ENCODE peak calls at places on chromosomes 13 and 19, in five cellular contexts. One of them, this sample, is unnamed.

GRCh38 chr19:35879770-35880317 is 11.5 kb downstream of the APLP1 start:
- DNase-seq in OCI-LY7: peak
- DNase-seq in neuronal stem cell: peak
- DNase-seq in hepatocyte: peak
- DNase-seq in HCT116: peak
- DNase-seq in this sample: peak

GRCh38 chr13:109381546-109382180 is 404.7 kb downstream of the IRS2 start:
- DNase-seq in HCT116: no peak
- DNase-seq in hepatocyte: no peak
- DNase-seq in OCI-LY7: no peak
- DNase-seq in neuronal stem cell: no peak
- DNase-seq in this sample: no peak

GRCh38 chr19:41222240-41222639 is 3.2 kb downstream of the AXL start:
- DNase-seq in HCT116: no peak
- DNase-seq in OCI-LY7: no peak
- DNase-seq in neuronal stem cell: no peak
- DNase-seq in hepatocyte: no peak
- DNase-seq in this sample: no peak

GRCh38 chr13:38697197-38697596 is 10.3 kb downstream of the FREM2 start:
- DNase-seq in hepatocyte: no peak
- DNase-seq in HCT116: no peak
- DNase-seq in OCI-LY7: no peak
- DNase-seq in neuronal stem cell: no peak
- DNase-seq in this sample: no peak

GRCh38 chr13:24683833-24684599 is 3.8 kb downstream of the ATP12A start:
- DNase-seq in neuronal stem cell: peak
- DNase-seq in OCI-LY7: peak
- DNase-seq in hepatocyte: peak
- DNase-seq in HCT116: peak
- DNase-seq in this sample: peak

GRCh38 chr13:51838235-51838846 is 6.6 kb downstream of the TMEM272 start:
- DNase-seq in OCI-LY7: no peak
- DNase-seq in hepatocyte: no peak
- DNase-seq in HCT116: no peak
- DNase-seq in neuronal stem cell: no peak
- DNase-seq in this sample: no peak

GRCh38 chr19:8370176-8371010 is 6.4 kb downstream of the ANGPTL4 start:
- DNase-seq in neuronal stem cell: no peak
- DNase-seq in HCT116: no peak
- DNase-seq in OCI-LY7: no peak
- DNase-seq in hepatocyte: no peak
- DNase-seq in this sample: no peak

GRCh38 chr19:46714523-46715106 is 2.3 kb downstream of the PRKD2 start:
- DNase-seq in neuronal stem cell: no peak
- DNase-seq in hepatocyte: no peak
- DNase-seq in OCI-LY7: peak
- DNase-seq in HCT116: no peak
- DNase-seq in this sample: peak

GRCh38 chr19:51064534-51065220 is at the start of gene KLK13:
- DNase-seq in hepatocyte: peak
- DNase-seq in neuronal stem cell: no peak
- DNase-seq in OCI-LY7: no peak
- DNase-seq in HCT116: peak
- DNase-seq in this sample: no peak

GRCh38 chr19:6125571-6125989 is 9.9 kb upstream of the ACSBG2 start:
- DNase-seq in hepatocyte: peak
- DNase-seq in HCT116: peak
- DNase-seq in OCI-LY7: peak
- DNase-seq in neuronal stem cell: no peak
- DNase-seq in this sample: peak

GRCh38 chr19:46133101-46133627 is 8.7 kb upstream of the IGFL3 start:
- DNase-seq in hepatocyte: peak
- DNase-seq in HCT116: peak
- DNase-seq in OCI-LY7: no peak
- DNase-seq in neuronal stem cell: peak
- DNase-seq in this sample: no peak

GRCh38 chr13:40609972-40610726 is 56.3 kb downstream of the FOXO1 start:
- DNase-seq in hepatocyte: no peak
- DNase-seq in OCI-LY7: no peak
- DNase-seq in HCT116: no peak
- DNase-seq in neuronal stem cell: no peak
- DNase-seq in this sample: no peak

GRCh38 chr19:32257326-32258073 is 87.9 kb upstream of the ZNF507 start:
- DNase-seq in neuronal stem cell: no peak
- DNase-seq in hepatocyte: no peak
- DNase-seq in OCI-LY7: no peak
- DNase-seq in HCT116: no peak
- DNase-seq in this sample: no peak

GRCh38 chr19:23991170-23991569 is 76.5 kb downstream of the ZNF726 start:
- DNase-seq in HCT116: no peak
- DNase-seq in neuronal stem cell: no peak
- DNase-seq in hepatocyte: peak
- DNase-seq in OCI-LY7: peak
- DNase-seq in this sample: no peak

GRCh38 chr19:13887529-13887928 is 10.6 kb downstream of the NANOS3 start:
- DNase-seq in neuronal stem cell: no peak
- DNase-seq in hepatocyte: no peak
- DNase-seq in OCI-LY7: no peak
- DNase-seq in HCT116: no peak
- DNase-seq in this sample: peak

GRCh38 chr13:97194473-97194872 is 27.7 kb upstream of the MBNL2 start:
- DNase-seq in neuronal stem cell: no peak
- DNase-seq in hepatocyte: no peak
- DNase-seq in HCT116: peak
- DNase-seq in OCI-LY7: no peak
- DNase-seq in this sample: no peak

GRCh38 chr13:72539925-72540324 is 187.5 kb downstream of the MZT1 start:
- DNase-seq in neuronal stem cell: no peak
- DNase-seq in OCI-LY7: no peak
- DNase-seq in HCT116: no peak
- DNase-seq in hepatocyte: no peak
- DNase-seq in this sample: no peak

GRCh38 chr19:49553451-49554271 is 25.9 kb downstream of the RCN3 start:
- DNase-seq in HCT116: no peak
- DNase-seq in hepatocyte: peak
- DNase-seq in neuronal stem cell: no peak
- DNase-seq in OCI-LY7: no peak
- DNase-seq in this sample: peak

GRCh38 chr19:32642771-32643170 is 32.2 kb downstream of the ANKRD27 start:
- DNase-seq in hepatocyte: no peak
- DNase-seq in OCI-LY7: no peak
- DNase-seq in HCT116: no peak
- DNase-seq in neuronal stem cell: no peak
- DNase-seq in this sample: no peak

GRCh38 chr19:11446652-11447301 is 11.3 kb downstream of the PRKCSH start:
- DNase-seq in neuronal stem cell: no peak
- DNase-seq in hepatocyte: peak
- DNase-seq in HCT116: no peak
- DNase-seq in OCI-LY7: peak
- DNase-seq in this sample: peak

GRCh38 chr13:77026255-77026782 is 640 bp downstream of the FBXL3 start:
- DNase-seq in hepatocyte: peak
- DNase-seq in HCT116: peak
- DNase-seq in OCI-LY7: peak
- DNase-seq in neuronal stem cell: peak
- DNase-seq in this sample: peak

GRCh38 chr19:18089726-18090125 is 3.0 kb upstream of the IL12RB1 start:
- DNase-seq in neuronal stem cell: no peak
- DNase-seq in OCI-LY7: no peak
- DNase-seq in HCT116: no peak
- DNase-seq in hepatocyte: no peak
- DNase-seq in this sample: no peak
- H2AFZ ChIP-seq in neuronal stem cell: peak
- H2AFZ ChIP-seq in OCI-LY7: peak
- H2AFZ ChIP-seq in HCT116: no peak
- H2AFZ ChIP-seq in hepatocyte: no peak
- H2AFZ ChIP-seq in this sample: no peak

DNA sequence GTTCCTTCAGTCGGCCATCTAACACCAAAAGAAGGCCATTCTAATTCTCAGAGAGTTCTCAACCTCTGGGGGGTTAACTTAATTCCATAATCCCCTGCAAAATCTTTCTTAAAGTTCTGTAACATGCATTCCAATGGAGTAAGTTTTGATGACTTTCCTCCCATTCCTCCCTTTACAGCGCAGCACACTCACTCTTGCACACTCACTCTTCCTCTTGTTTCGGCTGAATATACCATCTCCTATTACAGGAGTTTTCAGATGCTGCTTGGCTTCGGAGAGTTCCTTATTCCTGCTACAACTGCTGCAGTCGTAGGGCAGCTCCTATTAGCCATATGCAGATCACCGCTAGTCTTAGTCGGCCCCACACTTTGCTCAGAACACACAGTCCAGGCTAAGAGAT is 53.6 kb downstream of the OR10H4 start:
- DNase-seq in neuronal stem cell: no peak
- DNase-seq in HCT116: no peak
- DNase-seq in hepatocyte: no peak
- DNase-seq in OCI-LY7: no peak
- DNase-seq in this sample: no peak
- H3K4me2 ChIP-seq in neuronal stem cell: no peak
- H3K4me2 ChIP-seq in HCT116: peak
- H3K4me2 ChIP-seq in hepatocyte: no peak
- H3K4me2 ChIP-seq in OCI-LY7: peak
- H3K4me2 ChIP-seq in this sample: peak

DNA sequence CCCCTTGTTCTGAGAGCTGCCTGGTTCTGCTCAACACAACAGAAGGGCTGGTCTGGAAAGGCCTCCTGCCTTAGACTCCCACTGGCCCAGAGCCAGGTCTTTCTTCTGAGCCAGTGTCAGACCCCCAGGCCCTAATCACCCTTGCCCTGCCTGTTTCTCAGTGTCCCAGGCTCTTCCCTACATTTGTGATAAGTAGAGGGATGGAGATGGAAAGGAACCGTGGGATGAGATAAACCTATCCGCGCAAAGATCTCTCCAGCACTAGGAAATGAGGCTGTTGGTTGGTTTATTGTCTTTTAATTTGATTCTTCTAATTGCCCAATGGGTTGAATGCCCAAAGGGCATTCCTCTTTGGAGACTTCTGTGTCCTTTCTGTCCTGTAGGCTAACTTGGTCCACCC is 470.0 kb downstream of the TSHZ3 start:
- DNase-seq in neuronal stem cell: no peak
- DNase-seq in hepatocyte: no peak
- DNase-seq in HCT116: no peak
- DNase-seq in OCI-LY7: no peak
- DNase-seq in this sample: no peak
- H2AFZ ChIP-seq in neuronal stem cell: no peak
- H2AFZ ChIP-seq in hepatocyte: no peak
- H2AFZ ChIP-seq in HCT116: no peak
- H2AFZ ChIP-seq in OCI-LY7: no peak
- H2AFZ ChIP-seq in this sample: no peak

GRCh38 chr19:38650180-38650775 is 2.8 kb downstream of the ACTN4 start:
- DNase-seq in OCI-LY7: no peak
- DNase-seq in HCT116: no peak
- DNase-seq in neuronal stem cell: no peak
- DNase-seq in hepatocyte: peak
- DNase-seq in this sample: no peak
- H3K4me2 ChIP-seq in OCI-LY7: peak
- H3K4me2 ChIP-seq in HCT116: peak
- H3K4me2 ChIP-seq in neuronal stem cell: peak
- H3K4me2 ChIP-seq in hepatocyte: peak
- H3K4me2 ChIP-seq in this sample: peak

DNA sequence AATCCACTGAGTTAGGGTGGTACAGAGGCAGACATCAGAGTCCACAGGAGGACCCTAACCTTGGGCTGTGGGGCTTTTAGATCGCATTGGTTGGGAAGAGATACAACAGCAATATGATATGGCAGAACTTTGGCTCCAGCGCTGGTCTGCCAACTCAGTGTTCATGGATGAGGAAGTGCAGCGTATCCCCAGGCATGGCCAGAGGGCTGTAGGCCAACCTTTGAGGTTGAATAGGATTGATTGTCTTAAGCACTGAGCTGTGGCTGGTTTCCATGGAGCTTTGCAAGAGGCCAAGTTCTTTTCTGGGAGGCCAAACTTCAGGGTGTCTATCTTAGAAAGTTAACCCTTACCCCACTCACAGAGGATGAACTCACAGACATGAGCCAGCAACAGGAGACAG is 144.1 kb upstream of the TMTC4 start:
- DNase-seq in HCT116: no peak
- DNase-seq in neuronal stem cell: no peak
- DNase-seq in OCI-LY7: no peak
- DNase-seq in hepatocyte: no peak
- DNase-seq in this sample: no peak
- H2AFZ ChIP-seq in HCT116: no peak
- H2AFZ ChIP-seq in neuronal stem cell: peak
- H2AFZ ChIP-seq in OCI-LY7: no peak
- H2AFZ ChIP-seq in hepatocyte: no peak
- H2AFZ ChIP-seq in this sample: no peak

GRCh38 chr19:19581391-19581790 is 37.1 kb downstream of the PBX4 start:
- DNase-seq in hepatocyte: no peak
- DNase-seq in OCI-LY7: no peak
- DNase-seq in HCT116: no peak
- DNase-seq in neuronal stem cell: no peak
- DNase-seq in this sample: no peak
- H3K4me2 ChIP-seq in hepatocyte: no peak
- H3K4me2 ChIP-seq in OCI-LY7: no peak
- H3K4me2 ChIP-seq in HCT116: no peak
- H3K4me2 ChIP-seq in neuronal stem cell: no peak
- H3K4me2 ChIP-seq in this sample: no peak

DNA sequence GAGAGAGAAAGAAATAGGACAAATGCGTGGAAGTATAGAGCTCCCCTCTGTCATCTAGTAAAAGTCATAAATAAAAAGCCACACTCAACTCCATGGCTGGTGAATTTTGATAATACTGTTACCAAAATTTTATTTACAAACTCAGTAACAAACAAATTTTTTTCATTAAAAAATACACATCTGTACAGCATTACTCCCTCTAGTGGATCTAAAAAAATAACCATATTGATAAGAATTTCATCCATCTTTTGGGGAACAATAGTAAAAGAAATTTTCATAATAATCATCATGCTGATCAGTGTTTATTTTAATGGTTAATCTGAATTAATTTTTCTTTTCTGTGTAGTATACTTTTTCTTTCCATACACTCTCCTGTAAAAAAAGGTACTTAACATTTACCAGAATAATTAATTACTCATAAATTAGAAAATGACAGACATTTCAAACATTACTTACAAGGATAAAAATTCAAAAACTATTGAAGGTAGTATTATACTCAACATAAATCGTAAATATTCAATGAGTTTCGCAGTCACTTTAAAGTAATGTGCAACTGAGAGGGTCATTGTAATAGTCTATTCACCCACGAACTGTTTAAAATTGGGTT is 173.5 kb upstream of the LSM14A start:
- DNase-seq in HCT116: no peak
- DNase-seq in neuronal stem cell: no peak
- DNase-seq in OCI-LY7: peak
- DNase-seq in hepatocyte: no peak
- DNase-seq in this sample: no peak
- H2AFZ ChIP-seq in HCT116: peak
- H2AFZ ChIP-seq in neuronal stem cell: no peak
- H2AFZ ChIP-seq in OCI-LY7: no peak
- H2AFZ ChIP-seq in hepatocyte: no peak
- H2AFZ ChIP-seq in this sample: no peak

This sample was measured in Karpas-422.